ENCODE peak calls at places on chromosomes 3 and 15, in seven cellular contexts. X is heart right ventricle, G is fibroblast of mammary gland, Z is psoas muscle, T is left ventricle myocardium inferior, I is breast epithelium, V is uterus. R is an unnamed sample.

GRCh38 chr3:32340039-32340438 is 51.6 kb upstream of the CMTM7 start:
- DNase-seq in X (peak), G (peak), Z (no peak), T (no peak), I (no peak), V (no peak), R (no peak)

GRCh38 chr3:177191108-177191779 is 6.0 kb downstream of the TBL1XR1 start:
- DNase-seq in X (no peak), G (no peak), Z (no peak), T (no peak), I (no peak), V (no peak), R (no peak)

GRCh38 chr15:85318048-85318731 is 62.2 kb upstream of the AKAP13 start:
- DNase-seq in X (no peak), G (peak), Z (no peak), T (no peak), I (no peak), V (no peak), R (peak)

GRCh38 chr15:57395292-57395691 is 19.0 kb downstream of the CGNL1 start:
- DNase-seq in X (no peak), G (peak), Z (no peak), T (no peak), I (no peak), V (no peak), R (no peak)

GRCh38 chr15:68518785-68519430 is 59.9 kb upstream of the CORO2B start:
- DNase-seq in X (no peak), G (no peak), Z (no peak), T (no peak), I (no peak), V (no peak), R (no peak)

GRCh38 chr3:134323966-134324962 is 50.0 kb downstream of the AMOTL2 start:
- DNase-seq in X (no peak), G (no peak), Z (no peak), T (no peak), I (peak), V (no peak), R (no peak)

GRCh38 chr15:75123395-75123794 is 78.3 kb upstream of the C15orf39 start:
- DNase-seq in X (no peak), G (peak), Z (no peak), T (no peak), I (no peak), V (no peak), R (no peak)

GRCh38 chr15:59738676-59739075 is 49.6 kb upstream of the BNIP2 start:
- DNase-seq in X (no peak), G (no peak), Z (no peak), T (no peak), I (no peak), V (no peak), R (no peak)

GRCh38 chr3:190988102-190988501 is 125.6 kb upstream of the GMNC start:
- DNase-seq in X (no peak), G (no peak), Z (no peak), T (no peak), I (no peak), V (no peak), R (no peak)

GRCh38 chr3:138673641-138674040 is 65.1 kb downstream of the FAIM start:
- DNase-seq in X (no peak), G (peak), Z (no peak), T (no peak), I (no peak), V (no peak), R (no peak)

GRCh38 chr15:29103825-29104565 is 165.6 kb downstream of the NSMCE3 start:
- DNase-seq in X (peak), G (peak), Z (peak), T (peak), I (no peak), V (no peak), R (no peak)

GRCh38 chr15:24054547-24055245 is 367.6 kb upstream of the NDN start:
- DNase-seq in X (no peak), G (no peak), Z (no peak), T (no peak), I (no peak), V (no peak), R (no peak)

GRCh38 chr3:37262816-37263393 is 88.5 kb upstream of the LRRFIP2 start:
- DNase-seq in X (no peak), G (peak), Z (no peak), T (no peak), I (no peak), V (no peak), R (no peak)

GRCh38 chr3:157436583-157437300 is at the start of gene PTX3:
- DNase-seq in X (peak), G (peak), Z (peak), T (peak), I (no peak), V (peak), R (no peak)

GRCh38 chr15:33011976-33012375 is 182.5 kb downstream of the FMN1 start:
- DNase-seq in X (no peak), G (no peak), Z (no peak), T (no peak), I (no peak), V (no peak), R (no peak)

GRCh38 chr3:187967097-187967496 is 186.9 kb upstream of the LPP start:
- DNase-seq in X (no peak), G (no peak), Z (no peak), T (no peak), I (no peak), V (no peak), R (no peak)

GRCh38 chr15:100903191-100903590 is 16.0 kb upstream of the LRRK1 start:
- DNase-seq in X (no peak), G (no peak), Z (no peak), T (no peak), I (no peak), V (no peak), R (no peak)

GRCh38 chr15:85475317-85475701 is 94.9 kb downstream of the AKAP13 start:
- DNase-seq in X (no peak), G (no peak), Z (no peak), T (no peak), I (no peak), V (no peak), R (peak)

GRCh38 chr3:85170646-85171045 is 211.9 kb downstream of the CADM2 start:
- DNase-seq in X (no peak), G (no peak), Z (no peak), T (no peak), I (no peak), V (no peak), R (no peak)

GRCh38 chr15:72782993-72783562 is 480 bp downstream of the ADPGK start:
- DNase-seq in X (peak), G (peak), Z (peak), T (peak), I (peak), V (peak), R (peak)

GRCh38 chr3:21531909-21532308 is 219.1 kb downstream of the ZNF385D start:
- DNase-seq in X (no peak), G (no peak), Z (no peak), T (no peak), I (no peak), V (no peak), R (no peak)

GRCh38 chr3:140399853-140400252 is 278.0 kb upstream of the TRIM42 start:
- DNase-seq in X (no peak), G (peak), Z (no peak), T (no peak), I (no peak), V (no peak), R (no peak)

GRCh38 chr15:73838795-73839565 is 34.4 kb upstream of the TBC1D21 start:
- DNase-seq in X (peak), G (no peak), Z (peak), T (peak), I (no peak), V (peak), R (no peak)

GRCh38 chr15:64164436-64164835 is 1.6 kb upstream of the PPIB start:
- DNase-seq in X (no peak), G (no peak), Z (no peak), T (no peak), I (no peak), V (no peak), R (no peak)

GRCh38 chr15:64161688-64162477 is 939 bp downstream of the PPIB start:
- DNase-seq in X (no peak), G (no peak), Z (no peak), T (no peak), I (no peak), V (no peak), R (peak)

GRCh38 chr15:64163662-64164362 is 990 bp upstream of the PPIB start:
- DNase-seq in X (no peak), G (no peak), Z (no peak), T (no peak), I (no peak), V (no peak), R (no peak)

GRCh38 chr15:64162869-64163661 is at the start of gene PPIB:
- DNase-seq in X (peak), G (peak), Z (peak), T (peak), I (peak), V (peak), R (peak)

GRCh38 chr15:64162478-64162868 is 349 bp downstream of the PPIB start:
- DNase-seq in X (no peak), G (no peak), Z (no peak), T (no peak), I (no peak), V (no peak), R (no peak)
- H3K4me3 ChIP-seq in X (peak), G (peak), Z (peak), T (peak), I (peak), V (peak), R (peak)

GRCh38 chr3:105806361-105806760 is 62.5 kb downstream of the CBLB start:
- DNase-seq in X (no peak), G (peak), Z (no peak), T (no peak), I (no peak), V (no peak), R (no peak)
- H3K4me3 ChIP-seq in X (no peak), G (no peak), Z (no peak), T (no peak), I (no peak), V (no peak), R (no peak)

GRCh38 chr3:154552338-154552737 is 122.3 kb upstream of the GPR149 start:
- DNase-seq in X (no peak), G (no peak), Z (no peak), T (no peak), I (no peak), V (no peak), R (no peak)

GRCh38 chr3:154548341-154548740 is 118.4 kb upstream of the GPR149 start:
- DNase-seq in X (no peak), G (no peak), Z (no peak), T (no peak), I (no peak), V (no peak), R (peak)

DNA sequence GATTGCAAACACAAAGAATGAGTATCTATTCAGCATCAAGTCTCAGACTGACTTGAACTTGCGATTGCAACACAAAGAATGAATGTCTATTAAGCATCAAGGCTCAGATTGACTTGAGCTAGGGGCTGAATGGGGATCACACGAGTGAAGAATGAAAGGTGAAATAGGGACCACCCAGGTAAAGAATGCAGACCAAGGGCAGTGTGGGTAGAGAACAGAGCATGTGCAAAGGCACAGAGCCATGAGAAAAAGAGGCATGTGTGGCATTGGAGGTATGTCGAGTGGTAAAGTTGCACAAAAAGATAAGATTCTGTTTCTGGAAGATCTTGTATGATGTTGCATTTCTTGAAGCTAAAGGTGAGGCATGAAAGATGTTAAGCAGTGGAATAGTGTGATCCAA is 119.4 kb upstream of the GPR149 start:
- DNase-seq in X (no peak), G (no peak), Z (no peak), T (no peak), I (no peak), V (no peak), R (no peak)
- H3K4me3 ChIP-seq in X (no peak), G (no peak), Z (no peak), T (no peak), I (no peak), V (no peak), R (no peak)

GRCh38 chr3:39592729-39593128 is 125.2 kb downstream of the MOBP start:
- DNase-seq in X (no peak), G (no peak), Z (no peak), T (no peak), I (no peak), V (no peak), R (no peak)

GRCh38 chr3:39592306-39592705 is 124.8 kb downstream of the MOBP start:
- DNase-seq in X (no peak), G (no peak), Z (no peak), T (no peak), I (no peak), V (no peak), R (no peak)

GRCh38 chr3:39590776-39591175 is 123.3 kb downstream of the MOBP start:
- DNase-seq in X (no peak), G (no peak), Z (no peak), T (no peak), I (no peak), V (no peak), R (no peak)

GRCh38 chr3:39593341-39593740 is 125.9 kb downstream of the MOBP start:
- DNase-seq in X (no peak), G (no peak), Z (no peak), T (no peak), I (no peak), V (no peak), R (no peak)
- H3K4me3 ChIP-seq in X (no peak), G (no peak), Z (no peak), T (no peak), I (no peak), V (no peak), R (no peak)

GRCh38 chr3:10674593-10674992 is 141.4 kb upstream of the SLC6A11 start:
- DNase-seq in X (no peak), G (no peak), Z (no peak), T (no peak), I (no peak), V (no peak), R (no peak)
- H3K4me3 ChIP-seq in X (no peak), G (no peak), Z (no peak), T (no peak), I (no peak), V (no peak), R (no peak)

DNA sequence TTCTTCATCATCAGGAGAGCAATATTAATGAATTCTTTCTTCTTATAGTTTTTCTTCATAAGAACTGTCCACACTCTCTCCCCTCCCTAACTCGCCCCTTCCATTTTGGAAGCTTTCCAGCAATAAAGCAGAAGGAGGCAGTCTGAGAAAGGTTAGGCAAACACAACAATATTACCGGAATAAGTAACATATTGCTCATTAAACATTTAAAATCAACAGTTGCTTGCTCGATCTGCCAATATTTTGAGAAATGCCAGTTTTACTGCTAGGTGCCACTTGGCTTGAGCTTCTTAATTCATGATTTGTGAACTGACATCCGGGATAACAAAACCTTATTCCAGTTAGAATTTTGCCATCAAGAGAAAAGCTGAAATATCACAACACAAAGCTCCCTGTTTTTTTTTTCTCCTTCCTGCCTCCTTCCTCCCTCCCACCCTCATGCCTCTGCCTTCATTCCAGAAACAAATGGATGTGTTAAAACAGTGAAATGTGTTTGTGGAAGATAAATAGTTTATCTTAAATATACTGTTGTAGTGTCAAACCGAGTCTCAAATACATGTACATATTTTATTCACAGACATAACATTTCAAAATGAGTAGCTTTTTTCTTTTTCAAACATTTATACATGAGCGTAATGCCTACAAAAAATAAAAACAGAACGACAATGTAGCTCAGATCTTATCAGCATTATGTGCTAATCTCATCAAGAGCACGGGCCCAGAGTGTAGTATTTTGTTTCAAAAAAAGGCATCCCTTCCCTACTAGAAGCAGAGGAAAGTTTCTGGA is 253.7 kb downstream of the GAP43 start:
- DNase-seq in X (no peak), G (no peak), Z (no peak), T (no peak), I (no peak), V (no peak), R (no peak)
- H3K4me3 ChIP-seq in X (no peak), G (peak), Z (peak), T (peak), I (peak), V (peak), R (no peak)

GRCh38 chr3:16447156-16447555 is 66.3 kb downstream of the RFTN1 start:
- DNase-seq in X (no peak), G (no peak), Z (no peak), T (no peak), I (no peak), V (no peak), R (no peak)
- H3K4me3 ChIP-seq in X (no peak), G (no peak), Z (no peak), T (no peak), I (no peak), V (no peak), R (no peak)